ENCODE peak calls at places on chromosomes 2 and 18, in ten cellular contexts. A is left ventricle myocardium inferior; E is stimulated activated CD8-positive, alpha-beta memory T cell treated with anti-CD3 and anti-CD28 coated beads, Interleukin-7, amount 100 ng/mL, for 4 hours; T is HFFc6; N is stimulated activated CD4-positive, alpha-beta T cell treated with anti-CD3 and anti-CD28 coated beads, Interleukin-15, amount 100 ng/mL, for 1 hour; Q is ureter; H is 8988T; M is HEK293T; D is activated T-cell treated with anti-CD3 and anti-CD28 coated beads, Interleukin-2, amount 50 U/mL, for 24 hours; J is brain microvascular endothelial cell. W is an unnamed sample.

GRCh38 chr2:146734042-146734715 is 1110.7 kb upstream of the ACVR2A start:
- DNase-seq in A (no peak), E (no peak), T (peak), N (no peak), Q (no peak), H (no peak), M (peak), D (no peak), J (peak), W (no peak)

GRCh38 chr18:77870894-77871293 is 621.2 kb downstream of the GALR1 start:
- DNase-seq in A (no peak), E (no peak), T (no peak), N (no peak), Q (no peak), H (no peak), M (no peak), D (no peak), J (no peak), W (no peak)

GRCh38 chr2:135009339-135009738 is 37.9 kb downstream of the MAP3K19 start:
- DNase-seq in A (no peak), E (no peak), T (no peak), N (no peak), Q (no peak), H (no peak), M (no peak), D (no peak), J (no peak), W (no peak)

GRCh38 chr2:172113617-172114016 is 10.9 kb upstream of the DLX2 start:
- DNase-seq in A (no peak), E (no peak), T (peak), N (no peak), Q (no peak), H (no peak), M (no peak), D (no peak), J (no peak), W (no peak)

GRCh38 chr2:120930236-120930635 is 194.6 kb downstream of the GLI2 start:
- DNase-seq in A (no peak), E (no peak), T (peak), N (no peak), Q (no peak), H (no peak), M (no peak), D (no peak), J (no peak), W (no peak)

GRCh38 chr2:132430895-132431294 is 14.3 kb downstream of the GPR39 start:
- DNase-seq in A (no peak), E (no peak), T (no peak), N (no peak), Q (no peak), H (no peak), M (no peak), D (no peak), J (no peak), W (no peak)

GRCh38 chr2:209331291-209331844 is 92.5 kb upstream of the MAP2 start:
- DNase-seq in A (no peak), E (no peak), T (peak), N (no peak), Q (no peak), H (no peak), M (no peak), D (no peak), J (peak), W (no peak)

GRCh38 chr18:35155403-35156117 is 85.3 kb upstream of the ZNF397 start:
- DNase-seq in A (no peak), E (no peak), T (no peak), N (no peak), Q (no peak), H (no peak), M (no peak), D (no peak), J (no peak), W (no peak)

GRCh38 chr2:172865422-172865821 is 129.8 kb downstream of the RAPGEF4 start:
- DNase-seq in A (no peak), E (no peak), T (peak), N (no peak), Q (no peak), H (no peak), M (no peak), D (no peak), J (no peak), W (no peak)

GRCh38 chr2:240435955-240436625 is 627 bp downstream of the GPC1 start:
- DNase-seq in A (no peak), E (no peak), T (no peak), N (no peak), Q (no peak), H (peak), M (peak), D (no peak), J (no peak), W (no peak)

GRCh38 chr2:157269922-157270321 is 12.4 kb downstream of the GALNT5 start:
- DNase-seq in A (no peak), E (no peak), T (no peak), N (no peak), Q (no peak), H (no peak), M (no peak), D (no peak), J (no peak), W (no peak)

GRCh38 chr2:19686439-19686838 is 215.3 kb downstream of the TTC32 start:
- DNase-seq in A (no peak), E (no peak), T (no peak), N (no peak), Q (no peak), H (no peak), M (no peak), D (no peak), J (no peak), W (no peak)

GRCh38 chr18:68177807-68178702 is 536.9 kb downstream of the TMX3 start:
- DNase-seq in A (no peak), E (no peak), T (peak), N (no peak), Q (peak), H (no peak), M (no peak), D (no peak), J (peak), W (no peak)

GRCh38 chr2:238158807-238159539 is at the start of gene ERFE:
- DNase-seq in A (peak), E (no peak), T (no peak), N (no peak), Q (no peak), H (peak), M (peak), D (peak), J (no peak), W (no peak)

GRCh38 chr2:41038408-41038807 is 586.5 kb upstream of the SLC8A1 start:
- DNase-seq in A (no peak), E (no peak), T (no peak), N (no peak), Q (no peak), H (no peak), M (no peak), D (no peak), J (peak), W (no peak)

GRCh38 chr2:3784731-3785130 is 81.4 kb downstream of the DCDC2C start:
- DNase-seq in A (no peak), E (no peak), T (no peak), N (no peak), Q (no peak), H (no peak), M (no peak), D (no peak), J (peak), W (no peak)

GRCh38 chr18:73975266-73975665 is 172.4 kb downstream of the FBXO15 start:
- DNase-seq in A (no peak), E (no peak), T (no peak), N (no peak), Q (no peak), H (no peak), M (no peak), D (no peak), J (peak), W (no peak)

GRCh38 chr18:14936313-14936712 is 188.3 kb downstream of the ANKRD30B start:
- DNase-seq in A (no peak), E (no peak), T (no peak), N (no peak), Q (no peak), H (no peak), M (no peak), D (no peak), J (no peak), W (no peak)

GRCh38 chr18:12038661-12039417 is 54.8 kb upstream of the ANKRD62 start:
- DNase-seq in A (peak), E (peak), T (peak), N (peak), Q (peak), H (peak), M (peak), D (peak), J (peak), W (peak)

GRCh38 chr2:157489981-157490380 is 46.1 kb upstream of the CYTIP start:
- DNase-seq in A (no peak), E (no peak), T (no peak), N (no peak), Q (no peak), H (no peak), M (no peak), D (no peak), J (no peak), W (no peak)

GRCh38 chr2:9373047-9373446 is 50.3 kb downstream of the ITGB1BP1 start:
- DNase-seq in A (no peak), E (no peak), T (no peak), N (no peak), Q (peak), H (no peak), M (no peak), D (no peak), J (no peak), W (peak)

GRCh38 chr2:15808980-15809379 is 131.4 kb upstream of the MYCN start:
- DNase-seq in A (no peak), E (no peak), T (no peak), N (no peak), Q (no peak), H (no peak), M (no peak), D (no peak), J (no peak), W (no peak)

GRCh38 chr18:32057624-32058165 is 34.0 kb upstream of the RNF138 start:
- DNase-seq in A (no peak), E (no peak), T (no peak), N (no peak), Q (no peak), H (no peak), M (no peak), D (no peak), J (no peak), W (no peak)

GRCh38 chr18:69261436-69261835 is 139.3 kb upstream of the DOK6 start:
- DNase-seq in A (no peak), E (no peak), T (no peak), N (no peak), Q (no peak), H (no peak), M (no peak), D (no peak), J (no peak), W (no peak)

GRCh38 chr2:63003349-63003748 is 47.3 kb upstream of the OTX1 start:
- DNase-seq in A (no peak), E (no peak), T (no peak), N (no peak), Q (no peak), H (no peak), M (no peak), D (no peak), J (no peak), W (no peak)

GRCh38 chr18:907880-908512 is 3.3 kb downstream of the ADCYAP1 start:
- DNase-seq in A (no peak), E (no peak), T (no peak), N (no peak), Q (no peak), H (peak), M (no peak), D (peak), J (no peak), W (no peak)

GRCh38 chr2:127166221-127166860 is 53.8 kb downstream of the CYP27C1 start:
- DNase-seq in A (no peak), E (no peak), T (no peak), N (no peak), Q (no peak), H (no peak), M (no peak), D (no peak), J (no peak), W (no peak)

GRCh38 chr2:169584005-169584877 is at the start of gene PPIG:
- DNase-seq in A (peak), E (peak), T (peak), N (peak), Q (peak), H (peak), M (peak), D (peak), J (peak), W (no peak)

GRCh38 chr18:46071894-46072867 is at the start of gene PSTPIP2:
- DNase-seq in A (peak), E (peak), T (peak), N (peak), Q (peak), H (no peak), M (peak), D (peak), J (peak), W (peak)

GRCh38 chr18:69617888-69618287 is 217.2 kb downstream of the DOK6 start:
- DNase-seq in A (no peak), E (no peak), T (no peak), N (no peak), Q (no peak), H (no peak), M (no peak), D (no peak), J (peak), W (no peak)

GRCh38 chr2:237731663-237732062 is 66.9 kb upstream of the RBM44 start:
- DNase-seq in A (no peak), E (peak), T (peak), N (no peak), Q (peak), H (peak), M (no peak), D (no peak), J (peak), W (no peak)

GRCh38 chr2:84424152-84424551 is 34.9 kb downstream of the SUCLG1 start:
- DNase-seq in A (no peak), E (no peak), T (peak), N (no peak), Q (no peak), H (no peak), M (no peak), D (no peak), J (no peak), W (no peak)

GRCh38 chr2:211928186-211928585 is 610.4 kb downstream of the ERBB4 start:
- DNase-seq in A (no peak), E (no peak), T (no peak), N (no peak), Q (no peak), H (no peak), M (no peak), D (no peak), J (no peak), W (no peak)

GRCh38 chr2:181891966-181892794 is 650 bp downstream of the ITPRID2 start:
- DNase-seq in A (peak), E (peak), T (peak), N (peak), Q (peak), H (peak), M (peak), D (peak), J (peak), W (peak)